ENCODE peak calls at places on chromosomes 12 and 14, in five cellular contexts. Q is CD8-positive, alpha-beta T cell; R is IMR-90; B is PC-9; J is A673. S is an unnamed sample. For H3K4me1, the result is how much of the 10 kb centered on the place peaks cover.

GRCh38 chr12:50296554-50296953 is 13.2 kb upstream of the LIMA1 start:
- DNase-seq in J (no peak), Q (no peak), B (no peak), R (no peak), S (no peak)

GRCh38 chr12:45402288-45402687 is 186.4 kb downstream of the ANO6 start:
- DNase-seq in J (no peak), R (peak), B (no peak), Q (no peak), S (no peak)

GRCh38 chr14:33948143-33948962 is 2.5 kb downstream of the EGLN3 start:
- DNase-seq in R (no peak), B (peak), Q (no peak), J (no peak), S (no peak)

GRCh38 chr14:63175531-63175930 is 28.7 kb upstream of the RHOJ start:
- DNase-seq in J (no peak), B (no peak), R (no peak), Q (no peak), S (no peak)

GRCh38 chr12:104455594-104456416 is 943 bp upstream of the CHST11 start:
- DNase-seq in J (no peak), B (no peak), R (no peak), Q (no peak), S (peak)

GRCh38 chr12:67426067-67426466 is 156.9 kb downstream of the CAND1 start:
- DNase-seq in R (peak), Q (no peak), J (peak), B (no peak), S (peak)

GRCh38 chr12:106302401-106303201 is at the start of gene TCP11L2:
- DNase-seq in J (peak), B (peak), R (peak), Q (peak), S (peak)

GRCh38 chr14:31411218-31411727 is 9.1 kb downstream of the HEATR5A start:
- DNase-seq in Q (no peak), J (no peak), B (no peak), R (peak), S (no peak)

GRCh38 chr14:66395300-66395699 is 90.9 kb upstream of the CCDC196 start:
- DNase-seq in Q (no peak), R (no peak), B (peak), J (no peak), S (no peak)

GRCh38 chr12:6697584-6698351 is 2.8 kb downstream of the PIANP start:
- DNase-seq in B (peak), J (peak), R (peak), Q (no peak), S (peak)

GRCh38 chr12:80064269-80064668 is 35.1 kb upstream of the OTOGL start:
- DNase-seq in R (peak), Q (no peak), B (no peak), J (no peak), S (no peak)

GRCh38 chr12:79426121-79426520 is 264.6 kb downstream of the PAWR start:
- DNase-seq in R (no peak), J (no peak), Q (no peak), B (no peak), S (no peak)

GRCh38 chr12:54126696-54127537 is 61.9 kb downstream of the SMUG1 start:
- DNase-seq in Q (no peak), R (no peak), J (peak), B (no peak), S (peak)
- H3K27ac ChIP-seq in Q (no peak), R (no peak), J (no peak), B (no peak), S (no peak)

GRCh38 chr12:98638009-98638408 is 6.6 kb downstream of the IKBIP start:
- DNase-seq in J (no peak), R (no peak), Q (no peak), B (no peak), S (no peak)
- H3K4me1 ChIP-seq in J (under half), R (under half), Q (under half), B (under half), S (under half)

GRCh38 chr12:74488134-74488533 is 49.5 kb upstream of the ATXN7L3B start:
- DNase-seq in J (no peak), B (no peak), R (no peak), Q (no peak), S (no peak)

GRCh38 chr12:74489543-74489942 is 48.1 kb upstream of the ATXN7L3B start:
- DNase-seq in B (no peak), R (no peak), J (no peak), Q (no peak), S (no peak)

GRCh38 chr12:74491374-74491773 is 46.3 kb upstream of the ATXN7L3B start:
- DNase-seq in J (no peak), B (no peak), Q (no peak), R (no peak), S (no peak)

GRCh38 chr12:74490390-74491064 is 47.1 kb upstream of the ATXN7L3B start:
- DNase-seq in R (no peak), Q (no peak), J (no peak), B (no peak), S (no peak)
- H3K27ac ChIP-seq in R (no peak), Q (no peak), J (no peak), B (no peak), S (no peak)

GRCh38 chr12:56080556-56081138 is 682 bp downstream of the ERBB3 start:
- DNase-seq in R (no peak), B (peak), J (no peak), Q (no peak), S (peak)

GRCh38 chr12:56082382-56082781 is 2.4 kb downstream of the ERBB3 start:
- DNase-seq in B (no peak), J (no peak), R (no peak), Q (no peak), S (peak)

GRCh38 chr12:56084958-56085543 is 5.1 kb downstream of the ERBB3 start:
- DNase-seq in B (no peak), J (peak), Q (no peak), R (no peak), S (peak)

GRCh38 chr12:56081393-56082347 is 1.7 kb downstream of the ERBB3 start:
- DNase-seq in B (no peak), Q (no peak), J (no peak), R (no peak), S (peak)

DNA sequence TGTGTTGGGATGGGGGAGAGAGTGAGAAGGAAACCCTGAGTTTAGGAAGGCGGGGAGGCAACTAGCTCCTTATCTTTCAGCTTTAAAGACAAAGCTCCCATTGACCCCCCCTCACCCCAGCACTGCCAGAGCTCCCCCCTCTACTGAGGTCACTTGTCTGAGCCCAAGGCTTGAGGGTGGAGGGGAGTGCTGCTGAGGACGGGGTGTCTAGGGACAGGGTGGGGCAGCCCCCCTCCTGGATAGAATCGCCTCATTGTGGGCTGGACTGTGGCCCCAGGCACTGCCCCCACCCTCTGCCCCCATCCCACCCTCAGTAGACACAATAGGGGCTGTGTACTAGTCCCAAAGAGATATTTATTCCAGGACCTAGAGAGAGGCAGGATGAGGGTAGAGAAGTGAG is 3.0 kb downstream of the ERBB3 start:
- DNase-seq in Q (no peak), B (no peak), J (no peak), R (no peak), S (peak)
- H3K4me1 ChIP-seq in Q (under half), B (half or more), J (under half), R (under half), S (under half)

DNA sequence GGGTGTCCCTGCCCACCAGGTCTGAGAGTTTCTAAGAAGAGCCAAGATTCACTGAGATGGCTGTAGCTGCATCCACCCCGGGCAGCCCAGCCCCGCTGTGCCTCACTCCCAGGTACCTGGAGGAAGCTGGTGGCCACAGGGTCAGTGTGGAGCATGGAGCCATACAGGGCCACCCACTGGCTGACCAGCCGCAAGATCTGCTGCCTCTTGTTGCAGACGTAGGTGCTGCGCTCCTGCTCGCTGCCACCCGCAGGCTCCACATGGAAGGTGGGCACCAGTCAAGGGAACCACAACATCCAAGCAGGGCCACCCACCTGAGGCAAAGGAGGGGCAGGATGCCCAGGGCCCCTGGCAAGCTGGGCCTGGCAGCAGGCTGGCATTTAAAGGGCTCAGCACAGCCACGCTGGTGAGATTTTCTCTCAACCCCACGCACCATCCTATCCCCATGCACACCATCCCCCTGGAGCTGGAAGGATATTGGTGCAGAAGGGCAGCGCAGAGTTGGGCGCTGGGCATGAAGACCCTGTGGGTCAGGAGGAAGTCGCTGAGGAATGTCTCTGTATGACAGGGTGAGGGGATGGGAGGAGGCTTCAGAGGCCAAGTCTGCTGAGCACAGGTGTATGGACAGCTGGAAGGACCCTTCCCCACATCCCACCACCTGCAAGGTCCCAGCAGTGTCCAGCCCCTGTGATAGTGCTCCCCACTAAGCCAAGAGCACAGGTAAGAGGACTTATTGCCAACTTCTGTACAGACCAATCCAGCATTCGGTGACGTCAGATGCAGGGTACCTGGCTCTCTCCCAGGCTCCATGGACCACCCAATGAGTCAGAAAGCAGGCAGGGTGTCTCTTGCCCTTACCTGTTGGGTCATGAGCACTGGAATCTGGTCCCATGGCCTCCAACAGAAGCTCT is 10.8 kb downstream of the RAPGEF3 start:
- DNase-seq in R (no peak), Q (no peak), B (no peak), J (no peak), S (no peak)
- H3K27ac ChIP-seq in R (no peak), Q (no peak), B (no peak), J (no peak), S (no peak)

GRCh38 chr14:22489957-22490950 is 98.8 kb downstream of the DAD1 start:
- DNase-seq in Q (no peak), J (no peak), B (no peak), R (no peak), S (peak)
- H3K4me1 ChIP-seq in Q (under half), J (half or more), B (under half), R (under half), S (half or more)

GRCh38 chr12:124568431-124569374 is 1.3 kb upstream of the NCOR2 start:
- DNase-seq in Q (no peak), J (peak), B (no peak), R (peak), S (peak)
- H3K27ac ChIP-seq in Q (no peak), J (peak), B (no peak), R (peak), S (peak)

GRCh38 chr12:54029529-54030441 is 1.5 kb downstream of the HOXC6 start:
- DNase-seq in B (no peak), J (no peak), R (no peak), Q (no peak), S (no peak)
- H3K4me1 ChIP-seq in B (under half), J (under half), R (under half), Q (under half), S (under half)

GRCh38 chr14:103022669-103023044 is 34.7 kb downstream of the CDC42BPB start:
- DNase-seq in B (no peak), Q (no peak), J (peak), R (no peak), S (no peak)
- H3K27ac ChIP-seq in B (peak), Q (no peak), J (no peak), R (peak), S (peak)

DNA sequence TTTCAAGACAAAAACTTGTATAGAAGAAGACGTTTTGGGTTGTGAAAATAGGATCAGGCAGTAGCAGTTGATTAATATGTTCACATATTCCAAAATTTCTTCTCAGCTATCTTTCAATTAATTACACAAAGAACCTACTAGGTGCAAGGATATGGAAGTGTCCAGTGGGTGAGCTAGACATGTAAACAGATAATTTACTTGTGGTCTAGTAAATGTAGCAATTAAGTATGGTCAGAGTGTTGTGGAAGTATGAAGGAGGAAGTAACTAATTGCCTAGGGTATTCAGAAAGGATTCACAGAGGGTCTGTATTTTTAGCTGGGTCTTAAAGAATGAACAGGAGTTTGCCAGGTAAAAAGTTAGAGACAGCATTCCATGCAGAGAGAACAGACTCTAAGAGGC is 5.9 kb downstream of the GOLGA5 start:
- DNase-seq in R (no peak), J (no peak), B (no peak), Q (no peak), S (no peak)
- H3K4me1 ChIP-seq in R (under half), J (under half), B (under half), Q (under half), S (under half)